ENCODE peak calls at places on chromosomes 4 and X, in five cellular contexts. One of them, this sample, is unnamed.
A peak's percentile ranks its signal among the peaks of the same experiment; 100 is the strongest.

GRCh38 chr4:6695660-6696581 is 2.2 kb downstream of the S100P start:
- DNase-seq in fibroblast of lung: no peak
- DNase-seq in OCI-LY7: no peak
- DNase-seq in upper lobe of left lung: no peak
- DNase-seq in thyroid gland: no peak
- DNase-seq in this sample: peak; percentile 90

GRCh38 chr4:137116144-137116543 is 416.1 kb downstream of the PCDH18 start:
- DNase-seq in OCI-LY7: no peak
- DNase-seq in thyroid gland: no peak
- DNase-seq in upper lobe of left lung: no peak
- DNase-seq in fibroblast of lung: peak; percentile 16
- DNase-seq in this sample: no peak

GRCh38 chrX:57286507-57287251 is at the start of gene FAAH2:
- DNase-seq in upper lobe of left lung: peak; percentile 81
- DNase-seq in OCI-LY7: peak; percentile 81
- DNase-seq in thyroid gland: peak; percentile 77
- DNase-seq in fibroblast of lung: no peak
- DNase-seq in this sample: peak; percentile 86

GRCh38 chrX:150692296-150692695 is 900 bp upstream of the MTMR1 start:
- DNase-seq in OCI-LY7: peak; percentile 35
- DNase-seq in fibroblast of lung: no peak
- DNase-seq in upper lobe of left lung: no peak
- DNase-seq in thyroid gland: no peak
- DNase-seq in this sample: no peak

GRCh38 chrX:1472975-1473374 is 20.3 kb upstream of the ASMTL start:
- DNase-seq in OCI-LY7: no peak
- DNase-seq in thyroid gland: no peak
- DNase-seq in upper lobe of left lung: no peak
- DNase-seq in fibroblast of lung: no peak
- DNase-seq in this sample: no peak

GRCh38 chrX:119758682-119759332 is 419 bp downstream of the SOWAHD start:
- DNase-seq in OCI-LY7: no peak
- DNase-seq in fibroblast of lung: no peak
- DNase-seq in thyroid gland: peak; percentile 10
- DNase-seq in upper lobe of left lung: no peak
- DNase-seq in this sample: no peak

GRCh38 chr4:184294734-184295133 is 77.1 kb upstream of the ENPP6 start:
- DNase-seq in fibroblast of lung: no peak
- DNase-seq in OCI-LY7: no peak
- DNase-seq in thyroid gland: no peak
- DNase-seq in upper lobe of left lung: no peak
- DNase-seq in this sample: no peak

GRCh38 chr4:107315584-107315983 is 279.5 kb upstream of the DKK2 start:
- DNase-seq in OCI-LY7: no peak
- DNase-seq in fibroblast of lung: no peak
- DNase-seq in thyroid gland: no peak
- DNase-seq in upper lobe of left lung: no peak
- DNase-seq in this sample: no peak

GRCh38 chrX:17465201-17465600 is 90.2 kb downstream of the NHS start:
- DNase-seq in fibroblast of lung: peak; percentile 35
- DNase-seq in upper lobe of left lung: no peak
- DNase-seq in OCI-LY7: no peak
- DNase-seq in thyroid gland: no peak
- DNase-seq in this sample: no peak

GRCh38 chrX:13346646-13347045 is 26.8 kb upstream of the ATXN3L start:
- DNase-seq in upper lobe of left lung: no peak
- DNase-seq in thyroid gland: no peak
- DNase-seq in fibroblast of lung: no peak
- DNase-seq in OCI-LY7: no peak
- DNase-seq in this sample: no peak

GRCh38 chrX:40008841-40009461 is 88.8 kb downstream of the BCOR start:
- DNase-seq in fibroblast of lung: peak; percentile 23
- DNase-seq in thyroid gland: peak; percentile 43
- DNase-seq in upper lobe of left lung: peak; percentile 34
- DNase-seq in OCI-LY7: no peak
- DNase-seq in this sample: no peak
- H3K9me3 ChIP-seq in fibroblast of lung: no peaks in the 10 kb centered on the region
- H3K9me3 ChIP-seq in thyroid gland: no peaks in the 10 kb centered on the region
- H3K9me3 ChIP-seq in upper lobe of left lung: no peaks in the 10 kb centered on the region
- H3K9me3 ChIP-seq in OCI-LY7: no peaks in the 10 kb centered on the region
- H3K9me3 ChIP-seq in this sample: no peaks in the 10 kb centered on the region

DNA sequence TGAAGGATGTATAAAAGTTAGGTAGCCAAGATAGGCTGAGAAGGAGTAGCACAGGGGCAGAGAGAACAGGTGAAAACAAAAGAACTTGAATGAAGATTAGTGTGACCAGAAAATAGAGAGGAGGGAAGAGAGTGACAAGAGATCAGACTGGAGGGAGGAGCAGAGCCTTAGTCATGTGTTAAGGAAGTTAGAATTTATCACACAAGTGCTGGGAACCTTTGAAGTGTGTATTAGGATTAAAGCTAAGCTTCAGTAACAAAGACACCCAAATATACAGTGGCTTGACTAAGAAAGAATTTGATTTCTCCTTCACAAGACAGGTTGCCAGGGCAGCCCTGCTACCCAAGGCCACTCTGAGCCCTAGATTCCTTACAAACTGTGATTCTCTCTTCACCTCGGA is 10.7 kb upstream of the CCDC149 start:
- DNase-seq in OCI-LY7: no peak
- DNase-seq in upper lobe of left lung: no peak
- DNase-seq in thyroid gland: no peak
- DNase-seq in fibroblast of lung: no peak
- DNase-seq in this sample: no peak
- H3K9me3 ChIP-seq in OCI-LY7: no peaks in the 10 kb centered on the region
- H3K9me3 ChIP-seq in upper lobe of left lung: no peaks in the 10 kb centered on the region
- H3K9me3 ChIP-seq in thyroid gland: no peaks in the 10 kb centered on the region
- H3K9me3 ChIP-seq in fibroblast of lung: no peaks in the 10 kb centered on the region
- H3K9me3 ChIP-seq in this sample: no peaks in the 10 kb centered on the region

GRCh38 chr4:273312-274017 is 31.8 kb downstream of the ZNF732 start:
- DNase-seq in fibroblast of lung: no peak
- DNase-seq in thyroid gland: no peak
- DNase-seq in upper lobe of left lung: no peak
- DNase-seq in OCI-LY7: no peak
- DNase-seq in this sample: no peak

DNA sequence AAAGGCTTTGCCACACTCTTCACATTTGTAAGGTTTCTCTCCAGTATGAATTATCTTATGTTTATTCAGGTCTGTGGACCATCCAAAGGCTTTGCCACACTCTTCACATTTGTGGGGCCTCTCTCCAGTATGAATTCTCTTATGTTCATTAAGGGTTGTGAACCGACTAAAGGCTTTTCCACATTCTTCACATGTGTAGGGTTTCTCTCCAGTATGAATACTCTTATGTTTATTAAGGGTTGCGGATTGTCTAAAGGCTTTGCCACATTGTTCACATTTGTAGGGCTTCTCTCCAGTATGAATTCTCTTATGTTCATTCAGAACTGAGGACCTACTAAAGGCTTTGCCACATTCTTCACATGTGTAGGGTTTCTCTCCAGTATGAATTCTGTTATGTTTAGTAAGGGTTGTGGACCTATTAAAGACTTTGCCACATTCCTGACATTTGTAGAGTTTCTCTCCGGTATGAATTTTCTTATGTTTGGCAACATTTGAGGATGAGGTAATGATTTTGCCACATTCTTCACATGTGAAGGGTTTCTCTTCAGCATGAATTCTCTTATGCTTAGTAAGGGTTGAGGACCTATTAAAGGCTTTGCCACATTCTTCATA is 33.7 kb downstream of the ZNF732 start:
- DNase-seq in thyroid gland: no peak
- DNase-seq in fibroblast of lung: no peak
- DNase-seq in OCI-LY7: no peak
- DNase-seq in upper lobe of left lung: no peak
- DNase-seq in this sample: no peak
- H3K9me3 ChIP-seq in thyroid gland: peaks cover 10% of the 10 kb centered on the region
- H3K9me3 ChIP-seq in fibroblast of lung: peaks cover 2% of the 10 kb centered on the region
- H3K9me3 ChIP-seq in OCI-LY7: peaks cover 68% of the 10 kb centered on the region
- H3K9me3 ChIP-seq in upper lobe of left lung: peaks cover 87% of the 10 kb centered on the region
- H3K9me3 ChIP-seq in this sample: no peaks in the 10 kb centered on the region

GRCh38 chrX:144648788-144649187 is 598.5 kb upstream of the SPANXN1 start:
- DNase-seq in upper lobe of left lung: no peak
- DNase-seq in fibroblast of lung: no peak
- DNase-seq in thyroid gland: no peak
- DNase-seq in OCI-LY7: no peak
- DNase-seq in this sample: no peak
- H3K9me3 ChIP-seq in upper lobe of left lung: no peaks in the 10 kb centered on the region
- H3K9me3 ChIP-seq in fibroblast of lung: no peaks in the 10 kb centered on the region
- H3K9me3 ChIP-seq in thyroid gland: no peaks in the 10 kb centered on the region
- H3K9me3 ChIP-seq in OCI-LY7: no peaks in the 10 kb centered on the region
- H3K9me3 ChIP-seq in this sample: no peaks in the 10 kb centered on the region

DNA sequence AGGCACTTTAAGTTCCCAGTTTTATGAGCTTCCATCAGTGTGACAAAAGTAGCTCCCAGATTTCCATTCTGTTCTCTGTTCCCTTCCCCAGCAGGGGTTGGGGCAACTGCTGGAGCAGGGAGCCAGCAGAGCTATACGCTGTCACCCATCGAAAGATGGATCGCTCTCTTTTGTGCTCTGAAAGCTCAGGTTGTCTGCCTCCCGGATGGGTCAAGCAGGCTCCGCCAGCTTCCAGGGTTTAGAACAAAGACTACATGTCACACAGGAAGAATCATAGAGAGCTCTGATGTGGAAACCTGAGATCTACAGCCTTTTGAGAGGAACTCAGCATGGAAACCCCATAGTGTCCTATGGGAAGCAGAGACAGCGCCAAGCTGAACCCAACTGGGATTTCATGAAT is 205.4 kb downstream of the HS3ST1 start:
- DNase-seq in thyroid gland: no peak
- DNase-seq in OCI-LY7: no peak
- DNase-seq in fibroblast of lung: no peak
- DNase-seq in upper lobe of left lung: no peak
- DNase-seq in this sample: no peak
- H3K9me3 ChIP-seq in thyroid gland: no peaks in the 10 kb centered on the region
- H3K9me3 ChIP-seq in OCI-LY7: no peaks in the 10 kb centered on the region
- H3K9me3 ChIP-seq in fibroblast of lung: no peaks in the 10 kb centered on the region
- H3K9me3 ChIP-seq in upper lobe of left lung: no peaks in the 10 kb centered on the region
- H3K9me3 ChIP-seq in this sample: no peaks in the 10 kb centered on the region

DNA sequence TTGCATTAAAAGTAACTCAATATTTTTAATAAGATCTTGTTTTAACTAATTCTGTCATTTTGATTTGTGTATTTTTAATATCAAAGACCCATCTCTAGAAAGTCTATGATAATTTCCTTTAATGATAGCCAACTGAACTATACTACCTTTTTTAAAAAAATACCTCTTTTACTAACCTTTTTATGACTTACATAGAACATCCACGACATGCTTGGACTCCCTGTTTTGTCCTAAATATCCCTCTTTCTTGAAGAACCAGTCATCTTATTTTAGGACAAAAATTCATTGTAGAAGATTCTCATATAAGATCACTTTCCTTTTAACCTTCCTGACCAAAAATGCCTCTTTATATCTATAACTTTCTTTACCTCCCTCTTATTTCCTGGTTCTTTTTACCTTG is 76.8 kb upstream of the GC start:
- DNase-seq in thyroid gland: no peak
- DNase-seq in OCI-LY7: peak; percentile 39
- DNase-seq in fibroblast of lung: no peak
- DNase-seq in upper lobe of left lung: no peak
- DNase-seq in this sample: no peak
- H3K9me3 ChIP-seq in thyroid gland: no peaks in the 10 kb centered on the region
- H3K9me3 ChIP-seq in OCI-LY7: peaks cover 12% of the 10 kb centered on the region
- H3K9me3 ChIP-seq in fibroblast of lung: no peaks in the 10 kb centered on the region
- H3K9me3 ChIP-seq in upper lobe of left lung: peaks cover 10% of the 10 kb centered on the region
- H3K9me3 ChIP-seq in this sample: no peaks in the 10 kb centered on the region

GRCh38 chr4:173314715-173315114 is 19.4 kb downstream of the HMGB2 start:
- DNase-seq in upper lobe of left lung: no peak
- DNase-seq in fibroblast of lung: no peak
- DNase-seq in OCI-LY7: no peak
- DNase-seq in thyroid gland: no peak
- DNase-seq in this sample: no peak

GRCh38 chr4:173318648-173319211 is 15.4 kb downstream of the HMGB2 start:
- DNase-seq in fibroblast of lung: peak; percentile 61
- DNase-seq in OCI-LY7: peak; percentile 62
- DNase-seq in thyroid gland: no peak
- DNase-seq in upper lobe of left lung: no peak
- DNase-seq in this sample: no peak

GRCh38 chr4:173316060-173316459 is 18.1 kb downstream of the HMGB2 start:
- DNase-seq in upper lobe of left lung: no peak
- DNase-seq in thyroid gland: no peak
- DNase-seq in fibroblast of lung: no peak
- DNase-seq in OCI-LY7: no peak
- DNase-seq in this sample: no peak

GRCh38 chr4:173317003-173317402 is 17.2 kb downstream of the HMGB2 start:
- DNase-seq in OCI-LY7: peak; percentile 37
- DNase-seq in thyroid gland: no peak
- DNase-seq in fibroblast of lung: no peak
- DNase-seq in upper lobe of left lung: no peak
- DNase-seq in this sample: no peak

GRCh38 chr4:173319696-173320095 is 14.5 kb downstream of the HMGB2 start:
- DNase-seq in OCI-LY7: no peak
- DNase-seq in thyroid gland: no peak
- DNase-seq in upper lobe of left lung: no peak
- DNase-seq in fibroblast of lung: peak; percentile 7
- DNase-seq in this sample: no peak
- H3K9me3 ChIP-seq in OCI-LY7: no peaks in the 10 kb centered on the region
- H3K9me3 ChIP-seq in thyroid gland: no peaks in the 10 kb centered on the region
- H3K9me3 ChIP-seq in upper lobe of left lung: no peaks in the 10 kb centered on the region
- H3K9me3 ChIP-seq in fibroblast of lung: no peaks in the 10 kb centered on the region
- H3K9me3 ChIP-seq in this sample: no peaks in the 10 kb centered on the region

GRCh38 chrX:69531031-69531755 is 27.1 kb downstream of the NALF2 start:
- DNase-seq in thyroid gland: no peak
- DNase-seq in OCI-LY7: no peak
- DNase-seq in fibroblast of lung: no peak
- DNase-seq in upper lobe of left lung: no peak
- DNase-seq in this sample: no peak
- H3K9me3 ChIP-seq in thyroid gland: no peaks in the 10 kb centered on the region
- H3K9me3 ChIP-seq in OCI-LY7: no peaks in the 10 kb centered on the region
- H3K9me3 ChIP-seq in fibroblast of lung: no peaks in the 10 kb centered on the region
- H3K9me3 ChIP-seq in upper lobe of left lung: no peaks in the 10 kb centered on the region
- H3K9me3 ChIP-seq in this sample: no peaks in the 10 kb centered on the region

GRCh38 chrX:97842468-97843199 is 958.9 kb downstream of the RPA4 start:
- DNase-seq in upper lobe of left lung: no peak
- DNase-seq in OCI-LY7: no peak
- DNase-seq in thyroid gland: no peak
- DNase-seq in fibroblast of lung: no peak
- DNase-seq in this sample: no peak
- H3K9me3 ChIP-seq in upper lobe of left lung: no peaks in the 10 kb centered on the region
- H3K9me3 ChIP-seq in OCI-LY7: no peaks in the 10 kb centered on the region
- H3K9me3 ChIP-seq in thyroid gland: no peaks in the 10 kb centered on the region
- H3K9me3 ChIP-seq in fibroblast of lung: no peaks in the 10 kb centered on the region
- H3K9me3 ChIP-seq in this sample: no peaks in the 10 kb centered on the region